ENCODE peak calls at places on chromosomes 7 and 10, in six cellular contexts. T, C, Y, O, P and A are unnamed samples.

GRCh38 chr7:94011714-94012353 is 7.7 kb upstream of the BET1 start:
- DNase-seq in T (no peak), C (no peak), Y (no peak), O (no peak), P (no peak), A (no peak)

GRCh38 chr7:24697416-24697815 is 59.8 kb downstream of the GSDME start:
- DNase-seq in T (no peak), C (no peak), Y (no peak), O (no peak), P (no peak), A (no peak)

GRCh38 chr7:17682586-17682985 is 257.7 kb downstream of the SNX13 start:
- DNase-seq in T (no peak), C (no peak), Y (no peak), O (peak; percentile 45), P (no peak), A (no peak)

GRCh38 chr10:34719746-34720145 is 95.3 kb downstream of the PARD3 start:
- DNase-seq in T (no peak), C (no peak), Y (peak; percentile 64), O (no peak), P (no peak), A (no peak)

GRCh38 chr10:126397640-126398382 is 9.5 kb upstream of the ADAM12 start:
- DNase-seq in T (no peak), C (no peak), Y (peak; percentile 47), O (peak; percentile 100), P (no peak), A (no peak)

GRCh38 chr7:137579913-137580640 is 236.5 kb upstream of the PTN start:
- DNase-seq in T (no peak), C (no peak), Y (no peak), O (peak; percentile 96), P (no peak), A (no peak)

GRCh38 chr10:33661580-33662269 is 327.3 kb upstream of the NRP1 start:
- DNase-seq in T (peak; percentile 29), C (peak; percentile 45), Y (peak; percentile 93), O (peak; percentile 81), P (peak; percentile 87), A (no peak)

GRCh38 chr7:41058986-41059741 is 643.7 kb downstream of the INHBA start:
- DNase-seq in T (no peak), C (no peak), Y (no peak), O (peak; percentile 49), P (no peak), A (no peak)

GRCh38 chr7:127704211-127704610 is 52.2 kb downstream of the SND1 start:
- DNase-seq in T (no peak), C (no peak), Y (no peak), O (no peak), P (no peak), A (no peak)

GRCh38 chr7:158109364-158110033 is 478.1 kb downstream of the PTPRN2 start:
- DNase-seq in T (no peak), C (no peak), Y (no peak), O (no peak), P (no peak), A (no peak)

GRCh38 chr10:43407576-43408330 is 1.2 kb downstream of the HNRNPF start:
- DNase-seq in T (peak; percentile 93), C (peak; percentile 93), Y (peak; percentile 97), O (peak; percentile 90), P (peak; percentile 94), A (peak; percentile 76)

GRCh38 chr7:36472141-36472729 is 82.6 kb downstream of the ANLN start:
- DNase-seq in T (no peak), C (no peak), Y (no peak), O (no peak), P (no peak), A (no peak)

GRCh38 chr10:70174058-70174741 is 3.9 kb upstream of the SAR1A start:
- DNase-seq in T (peak; percentile 25), C (no peak), Y (no peak), O (peak; percentile 5), P (no peak), A (peak; percentile 30)

GRCh38 chr7:148394582-148394981 is 196.0 kb upstream of the C7orf33 start:
- DNase-seq in T (no peak), C (no peak), Y (peak; percentile 26), O (no peak), P (no peak), A (no peak)

GRCh38 chr7:114653391-114654088 is 238.9 kb downstream of the FOXP2 start:
- DNase-seq in T (no peak), C (no peak), Y (no peak), O (no peak), P (no peak), A (no peak)

GRCh38 chr10:87734987-87735827 is 75.5 kb downstream of the PAPSS2 start:
- DNase-seq in T (no peak), C (peak; percentile 38), Y (no peak), O (peak; percentile 45), P (no peak), A (no peak)

GRCh38 chr7:116271161-116271979 is 61.0 kb downstream of the TES start:
- DNase-seq in T (no peak), C (peak; percentile 40), Y (no peak), O (peak; percentile 80), P (no peak), A (no peak)

GRCh38 chr7:100166317-100166940 is 2.0 kb downstream of the GAL3ST4 start:
- DNase-seq in T (no peak), C (no peak), Y (no peak), O (no peak), P (no peak), A (no peak)

GRCh38 chr7:14687777-14688176 is 214.8 kb downstream of the DGKB start:
- DNase-seq in T (no peak), C (no peak), Y (no peak), O (peak; percentile 66), P (no peak), A (no peak)

GRCh38 chr7:133934262-133934973 is 192.7 kb upstream of the LRGUK start:
- DNase-seq in T (no peak), C (no peak), Y (no peak), O (peak; percentile 47), P (no peak), A (no peak)
- H3K4me3 ChIP-seq in T (no peak overlapping the region), C (no peak overlapping the region), Y (no peak overlapping the region), O (no peak overlapping the region), P (no peak overlapping the region), A (no peak overlapping the region)

DNA sequence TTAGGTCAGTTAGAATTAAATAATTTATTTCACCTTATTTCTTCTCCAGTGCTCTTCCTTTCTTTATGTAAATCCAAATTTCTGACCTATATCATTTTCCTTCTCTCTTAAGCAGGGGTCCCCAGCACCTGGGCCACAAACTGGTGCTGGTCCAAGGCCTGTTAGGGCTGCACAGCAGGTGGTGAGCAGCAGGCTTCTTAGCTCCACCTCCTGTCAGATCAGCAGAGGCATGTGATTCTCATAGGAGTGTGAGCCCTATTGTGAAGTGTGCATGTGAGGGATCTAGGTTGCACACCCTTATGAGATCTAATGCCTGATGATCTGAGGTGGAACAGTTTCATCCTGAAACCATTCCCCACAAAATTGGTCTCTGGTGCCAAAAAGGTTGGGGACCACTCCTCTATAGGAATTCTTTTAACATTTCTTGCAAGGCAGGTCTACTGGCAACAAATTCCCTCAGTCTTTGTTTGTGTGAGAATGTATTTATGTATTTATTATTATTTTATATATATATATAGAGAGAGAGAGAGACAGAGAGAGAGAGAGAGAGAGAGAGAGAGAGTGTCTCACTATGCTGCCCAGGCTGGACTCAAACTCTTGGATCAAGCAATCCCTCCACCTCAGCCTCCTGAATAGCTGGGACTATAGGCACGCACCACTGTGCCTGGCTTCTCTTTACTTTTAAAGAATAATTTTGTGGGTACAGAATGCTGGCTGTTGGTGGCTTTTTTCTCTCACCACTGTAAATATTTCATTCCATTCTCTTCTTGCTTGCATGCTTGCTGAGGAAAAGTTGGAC is 4.3 kb upstream of the ABCC2 start:
- DNase-seq in T (no peak), C (no peak), Y (no peak), O (no peak), P (no peak), A (no peak)
- H3K4me1 ChIP-seq in T (peaks cover 4% of the 10 kb centered on the region), C (no peaks in the 10 kb centered on the region), Y (no peaks in the 10 kb centered on the region), O (peaks cover 18% of the 10 kb centered on the region), P (peaks cover 33% of the 10 kb centered on the region), A (no peaks in the 10 kb centered on the region)

DNA sequence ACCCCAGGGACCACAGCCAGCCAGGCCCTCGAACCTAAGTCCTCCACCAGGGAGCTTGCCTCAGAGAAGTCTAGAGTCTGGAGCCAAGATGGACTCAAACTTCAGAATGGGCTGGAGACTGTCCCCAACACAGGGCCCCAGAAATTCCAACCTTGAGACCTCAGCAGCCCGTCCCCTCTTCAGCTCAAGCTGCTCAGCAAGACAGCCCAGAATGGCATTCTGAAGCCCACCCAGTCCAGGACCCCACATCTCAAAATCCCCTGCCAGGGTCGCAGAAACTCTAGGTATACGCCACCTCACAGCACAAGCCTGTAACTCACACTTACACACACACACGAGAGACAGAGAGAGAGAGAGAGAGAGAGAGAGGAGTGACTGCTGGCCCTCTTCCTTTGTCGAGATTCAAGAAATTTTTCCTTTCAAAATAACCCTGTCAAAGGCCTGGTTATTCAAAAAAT is 15.8 kb downstream of the KCNH2 start:
- DNase-seq in T (no peak), C (no peak), Y (no peak), O (no peak), P (no peak), A (no peak)
- H3K4me3 ChIP-seq in T (no peak overlapping the region), C (no peak overlapping the region), Y (no peak overlapping the region), O (no peak overlapping the region), P (no peak overlapping the region), A (no peak overlapping the region)

GRCh38 chr7:73366127-73366526 is 38.2 kb downstream of the FKBP6 start:
- DNase-seq in T (no peak), C (no peak), Y (no peak), O (no peak), P (no peak), A (no peak)

GRCh38 chr7:73369622-73370021 is 41.7 kb downstream of the FKBP6 start:
- DNase-seq in T (no peak), C (no peak), Y (no peak), O (no peak), P (no peak), A (no peak)

GRCh38 chr7:73369009-73369408 is 41.0 kb downstream of the FKBP6 start:
- DNase-seq in T (no peak), C (no peak), Y (no peak), O (no peak), P (no peak), A (no peak)

GRCh38 chr7:73364006-73364728 is 36.2 kb downstream of the FKBP6 start:
- DNase-seq in T (no peak), C (no peak), Y (no peak), O (no peak), P (no peak), A (no peak)

DNA sequence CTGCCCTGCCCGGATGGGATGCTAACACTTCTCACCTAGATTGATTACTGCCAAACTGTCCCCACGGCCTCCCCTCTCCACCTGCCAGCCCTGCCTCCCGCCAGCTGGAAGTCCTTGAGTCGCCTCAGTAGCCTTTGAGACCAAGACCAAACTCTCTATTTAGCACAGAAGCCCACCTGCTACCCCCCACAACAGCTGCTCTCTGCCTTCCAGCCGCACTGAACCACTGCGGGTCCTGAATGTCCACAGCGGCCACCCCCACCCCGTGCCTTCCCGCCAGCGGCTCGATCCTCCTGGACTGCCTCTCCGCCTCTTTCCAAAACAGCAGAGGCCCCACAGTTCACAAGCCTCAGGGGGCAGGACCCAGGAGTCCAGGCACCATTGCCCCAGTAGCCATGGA is 39.0 kb downstream of the FKBP6 start:
- DNase-seq in T (no peak), C (no peak), Y (no peak), O (no peak), P (no peak), A (no peak)
- H3K4me1 ChIP-seq in T (no peaks in the 10 kb centered on the region), C (no peaks in the 10 kb centered on the region), Y (no peaks in the 10 kb centered on the region), O (no peaks in the 10 kb centered on the region), P (no peaks in the 10 kb centered on the region), A (no peaks in the 10 kb centered on the region)